ENCODE peak calls at places on chromosomes 16 and 17, in five cellular contexts. N is psoas muscle, J is Caco-2, M is PC-3, Z is heart left ventricle. Y is an unnamed sample. For H3K4me1, the result is how much of the 10 kb centered on the place peaks cover.

GRCh38 chr16:47949276-47949675 is 206.5 kb downstream of the ABCC12 start:
- DNase-seq in N (no peak), J (no peak), M (no peak), Z (no peak), Y (no peak)

GRCh38 chr17:27266228-27266627 is 27.7 kb upstream of the WSB1 start:
- DNase-seq in N (no peak), J (no peak), M (no peak), Z (no peak), Y (no peak)

GRCh38 chr16:88357306-88358032 is 25.3 kb upstream of the ZNF469 start:
- DNase-seq in N (peak), J (no peak), M (no peak), Z (no peak), Y (no peak)

GRCh38 chr16:85253127-85253941 is 141.1 kb upstream of the CIBAR2 start:
- DNase-seq in N (peak), J (no peak), M (peak), Z (peak), Y (no peak)

GRCh38 chr17:30271102-30271501 is 20.6 kb downstream of the BLMH start:
- DNase-seq in N (no peak), J (no peak), M (no peak), Z (no peak), Y (no peak)

GRCh38 chr17:12545877-12546513 is 119.7 kb upstream of the MYOCD start:
- DNase-seq in N (no peak), J (no peak), M (peak), Z (peak), Y (no peak)

GRCh38 chr17:69734656-69735055 is 320.2 kb downstream of the MAP2K6 start:
- DNase-seq in N (no peak), J (no peak), M (no peak), Z (no peak), Y (no peak)

GRCh38 chr17:31511176-31511540 is 119.7 kb downstream of the RAB11FIP4 start:
- DNase-seq in N (no peak), J (no peak), M (no peak), Z (no peak), Y (no peak)

GRCh38 chr16:48499822-48500440 is 110.0 kb downstream of the N4BP1 start:
- DNase-seq in N (no peak), J (no peak), M (peak), Z (peak), Y (peak)

GRCh38 chr17:76667356-76667755 is 23.8 kb upstream of the ST6GALNAC1 start:
- DNase-seq in N (no peak), J (peak), M (no peak), Z (no peak), Y (no peak)

GRCh38 chr16:30982548-30983288 is 2.3 kb upstream of the HSD3B7 start:
- DNase-seq in N (peak), J (no peak), M (no peak), Z (no peak), Y (peak)

GRCh38 chr16:450800-451512 is 25.5 kb downstream of the RAB11FIP3 start:
- DNase-seq in N (no peak), J (no peak), M (no peak), Z (no peak), Y (no peak)

GRCh38 chr17:7411427-7411750 is 3.7 kb downstream of the NLGN2 start:
- DNase-seq in N (no peak), J (no peak), M (no peak), Z (no peak), Y (no peak)

GRCh38 chr16:2424061-2425007 is 4.9 kb upstream of the CCNF start:
- DNase-seq in N (no peak), J (peak), M (no peak), Z (no peak), Y (no peak)

GRCh38 chr17:66930933-66931332 is 33.6 kb upstream of the CACNG4 start:
- DNase-seq in N (no peak), J (peak), M (peak), Z (no peak), Y (no peak)

GRCh38 chr17:59558953-59559352 is 6.5 kb upstream of the DHX40 start:
- DNase-seq in N (no peak), J (no peak), M (peak), Z (no peak), Y (no peak)

GRCh38 chr17:9144502-9145233 is 123.4 kb downstream of the NTN1 start:
- DNase-seq in N (no peak), J (no peak), M (no peak), Z (no peak), Y (no peak)

GRCh38 chr16:84096447-84097005 is 20.2 kb downstream of the MBTPS1 start:
- DNase-seq in N (no peak), J (peak), M (peak), Z (no peak), Y (no peak)

GRCh38 chr17:64707077-64707591 is 45.0 kb upstream of the SMURF2 start:
- DNase-seq in N (peak), J (peak), M (peak), Z (peak), Y (peak)

GRCh38 chr16:86319871-86320270 is 190.5 kb upstream of the FOXF1 start:
- DNase-seq in N (no peak), J (peak), M (no peak), Z (no peak), Y (no peak)

GRCh38 chr16:2584742-2585650 is 47.2 kb downstream of the PDPK1 start:
- DNase-seq in N (peak), J (no peak), M (no peak), Z (peak), Y (no peak)

GRCh38 chr16:67100569-67101300 is 9.0 kb upstream of the PHAF1 start:
- DNase-seq in N (no peak), J (no peak), M (peak), Z (no peak), Y (no peak)

GRCh38 chr17:64412944-64413381 is 22.3 kb upstream of the PECAM1 start:
- DNase-seq in N (no peak), J (no peak), M (no peak), Z (no peak), Y (no peak)

GRCh38 chr17:42531455-42532354 is 4.3 kb upstream of the NAGLU start:
- DNase-seq in N (peak), J (peak), M (peak), Z (peak), Y (no peak)

GRCh38 chr17:82611140-82612058 is 36.8 kb downstream of the WDR45B start:
- DNase-seq in N (peak), J (no peak), M (no peak), Z (no peak), Y (no peak)

GRCh38 chr17:12618557-12618956 is 47.1 kb upstream of the MYOCD start:
- DNase-seq in N (no peak), J (no peak), M (no peak), Z (no peak), Y (no peak)

GRCh38 chr16:77581706-77582105 is 140.6 kb upstream of the NUDT7 start:
- DNase-seq in N (no peak), J (no peak), M (no peak), Z (no peak), Y (no peak)

GRCh38 chr17:50675627-50676026 is 32.1 kb downstream of the ANKRD40 start:
- DNase-seq in N (no peak), J (no peak), M (no peak), Z (no peak), Y (no peak)

GRCh38 chr17:14228903-14229302 is 7.8 kb downstream of the CDRT15 start:
- DNase-seq in N (no peak), J (no peak), M (no peak), Z (no peak), Y (no peak)

GRCh38 chr16:59148756-59149155 is 414.6 kb upstream of the GOT2 start:
- DNase-seq in N (no peak), J (no peak), M (no peak), Z (no peak), Y (no peak)

GRCh38 chr17:35214192-35214591 is 20.0 kb upstream of the SLC35G3 start:
- DNase-seq in N (no peak), J (no peak), M (no peak), Z (no peak), Y (no peak)

GRCh38 chr17:79528592-79529125 is 82.2 kb downstream of the RBFOX3 start:
- DNase-seq in N (no peak), J (no peak), M (no peak), Z (no peak), Y (no peak)

GRCh38 chr17:79529661-79530081 is 81.2 kb downstream of the RBFOX3 start:
- DNase-seq in N (peak), J (no peak), M (no peak), Z (no peak), Y (no peak)

GRCh38 chr17:79525793-79526677 is 84.8 kb downstream of the RBFOX3 start:
- DNase-seq in N (no peak), J (no peak), M (no peak), Z (no peak), Y (no peak)

GRCh38 chr17:79524201-79524882 is 86.5 kb downstream of the RBFOX3 start:
- DNase-seq in N (no peak), J (no peak), M (no peak), Z (no peak), Y (no peak)

GRCh38 chr17:79527286-79527685 is 83.6 kb downstream of the RBFOX3 start:
- DNase-seq in N (no peak), J (no peak), M (no peak), Z (no peak), Y (no peak)
- H3K4me3 ChIP-seq in N (no peak), J (no peak), M (no peak), Z (no peak), Y (no peak)

DNA sequence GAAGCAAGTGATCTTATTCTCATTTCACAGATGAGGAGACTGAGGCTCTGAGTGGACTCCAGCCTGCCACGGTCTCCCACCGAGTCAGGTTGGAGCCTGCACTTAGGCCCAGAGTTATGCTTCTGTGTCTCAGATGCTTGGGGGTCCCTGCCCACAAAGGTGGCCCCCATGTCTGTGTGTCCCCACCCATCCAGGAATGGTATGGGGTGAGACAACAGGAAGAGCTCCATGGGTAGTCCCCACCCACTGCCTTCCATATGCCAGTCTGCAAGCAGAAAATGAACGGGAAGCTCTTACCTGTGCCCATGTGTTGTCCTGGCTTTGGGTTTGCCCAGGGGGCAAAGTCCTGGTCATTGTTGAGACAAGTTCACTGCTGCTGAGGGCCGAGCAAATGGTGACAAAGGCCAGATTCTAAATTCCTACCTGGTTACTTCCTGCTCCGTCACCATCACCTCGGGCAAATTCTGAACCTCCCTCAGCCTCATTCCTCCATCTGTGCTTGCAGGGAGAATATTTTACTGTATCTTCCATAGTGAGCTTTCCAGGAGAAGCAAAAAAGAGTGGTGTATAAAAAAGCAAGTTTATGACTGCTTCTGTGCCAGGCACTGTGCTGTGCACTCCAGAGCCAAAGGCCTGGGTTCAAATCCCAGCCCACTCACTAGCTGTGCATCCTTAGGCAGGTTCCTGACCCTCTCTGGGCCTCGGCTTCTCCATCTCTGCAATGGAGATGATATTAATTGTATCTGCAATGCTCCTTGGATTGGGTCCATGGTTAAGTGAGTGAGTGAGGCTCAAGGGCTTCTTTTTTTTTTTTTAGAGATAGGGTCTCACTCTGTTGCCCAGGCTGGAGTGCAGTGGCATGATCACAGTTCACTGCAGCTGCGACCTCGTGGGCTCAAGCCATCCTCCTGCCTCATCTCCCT is 9.3 kb downstream of the IL4R start:
- DNase-seq in N (no peak), J (peak), M (peak), Z (no peak), Y (no peak)
- H3K4me1 ChIP-seq in N (under half), J (under half), M (half or more), Z (under half), Y (under half)

GRCh38 chr16:21277927-21278706 is at the start of gene CRYM:
- DNase-seq in N (peak), J (peak), M (peak), Z (peak), Y (no peak)
- H3K4me3 ChIP-seq in N (peak), J (peak), M (peak), Z (peak), Y (peak)

GRCh38 chr16:18783430-18784341 is 6.4 kb downstream of the RPS15A start:
- DNase-seq in N (no peak), J (no peak), M (no peak), Z (no peak), Y (no peak)
- H3K4me1 ChIP-seq in N (half or more), J (under half), M (under half), Z (under half), Y (under half)

DNA sequence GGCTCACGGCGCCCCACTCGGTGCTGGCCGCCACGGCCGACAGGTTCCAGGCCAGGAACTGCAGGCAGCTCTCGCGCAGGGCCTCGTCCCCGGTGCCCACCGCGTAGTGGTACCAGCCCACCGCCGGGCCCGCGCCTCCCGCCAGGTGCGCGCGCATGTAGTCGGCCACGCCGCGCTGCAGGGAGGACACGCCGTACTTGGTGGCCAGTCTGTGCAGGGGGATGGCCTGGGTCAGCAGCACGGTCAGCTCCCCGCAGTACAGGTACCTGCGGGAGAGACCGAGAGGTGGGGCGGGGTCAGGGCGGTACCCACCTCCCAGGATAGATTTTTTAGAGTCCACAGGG is 4.2 kb downstream of the BTBD17 start:
- DNase-seq in N (no peak), J (no peak), M (no peak), Z (no peak), Y (no peak)
- H3K4me3 ChIP-seq in N (peak), J (peak), M (peak), Z (peak), Y (peak)

GRCh38 chr17:57549996-57550395 is 195.1 kb downstream of the CCDC182 start:
- DNase-seq in N (no peak), J (no peak), M (no peak), Z (no peak), Y (no peak)
- H3K4me1 ChIP-seq in N (under half), J (under half), M (under half), Z (under half), Y (under half)